ENCODE peak calls at places on chromosomes 6 and 20, in five cellular contexts. One of them, this sample, is unnamed.

GRCh38 chr6:161918154-161918553 is 644.3 kb upstream of the AGPAT4 start:
- DNase-seq in IMR-90: peak
- DNase-seq in spleen: no peak
- DNase-seq in esophagus muscularis mucosa: no peak
- DNase-seq in left lung: no peak
- DNase-seq in this sample: no peak

GRCh38 chr6:154370545-154370944 is 13.9 kb upstream of the IPCEF1 start:
- DNase-seq in IMR-90: peak
- DNase-seq in spleen: no peak
- DNase-seq in esophagus muscularis mucosa: no peak
- DNase-seq in left lung: no peak
- DNase-seq in this sample: no peak

GRCh38 chr6:99563056-99563723 is 5.3 kb downstream of the CCNC start:
- DNase-seq in IMR-90: no peak
- DNase-seq in spleen: no peak
- DNase-seq in esophagus muscularis mucosa: no peak
- DNase-seq in left lung: no peak
- DNase-seq in this sample: no peak

GRCh38 chr6:26215200-26216014 is 128.2 kb downstream of the HFE start:
- DNase-seq in IMR-90: peak
- DNase-seq in spleen: peak
- DNase-seq in esophagus muscularis mucosa: no peak
- DNase-seq in left lung: no peak
- DNase-seq in this sample: no peak

GRCh38 chr6:140052757-140053729 is 678.6 kb upstream of the CITED2 start:
- DNase-seq in IMR-90: peak
- DNase-seq in spleen: no peak
- DNase-seq in esophagus muscularis mucosa: no peak
- DNase-seq in left lung: no peak
- DNase-seq in this sample: no peak

GRCh38 chr6:67248077-67248476 is 1387.0 kb upstream of the ADGRB3 start:
- DNase-seq in IMR-90: no peak
- DNase-seq in spleen: no peak
- DNase-seq in esophagus muscularis mucosa: no peak
- DNase-seq in left lung: no peak
- DNase-seq in this sample: no peak

GRCh38 chr6:12069891-12070529 is 57.9 kb downstream of the HIVEP1 start:
- DNase-seq in IMR-90: no peak
- DNase-seq in spleen: no peak
- DNase-seq in esophagus muscularis mucosa: no peak
- DNase-seq in left lung: no peak
- DNase-seq in this sample: no peak

GRCh38 chr6:1417718-1418117 is 28.3 kb downstream of the FOXF2 start:
- DNase-seq in IMR-90: no peak
- DNase-seq in spleen: no peak
- DNase-seq in esophagus muscularis mucosa: no peak
- DNase-seq in left lung: no peak
- DNase-seq in this sample: no peak

GRCh38 chr20:12435254-12435653 is 517.6 kb downstream of the BTBD3 start:
- DNase-seq in IMR-90: no peak
- DNase-seq in spleen: no peak
- DNase-seq in esophagus muscularis mucosa: no peak
- DNase-seq in left lung: no peak
- DNase-seq in this sample: no peak

GRCh38 chr6:84768442-84769174 is 4.2 kb upstream of the TBX18 start:
- DNase-seq in IMR-90: no peak
- DNase-seq in spleen: no peak
- DNase-seq in esophagus muscularis mucosa: no peak
- DNase-seq in left lung: no peak
- DNase-seq in this sample: no peak

GRCh38 chr20:22623211-22623610 is 38.8 kb upstream of the FOXA2 start:
- DNase-seq in IMR-90: peak
- DNase-seq in spleen: no peak
- DNase-seq in esophagus muscularis mucosa: peak
- DNase-seq in left lung: no peak
- DNase-seq in this sample: no peak

GRCh38 chr6:20811112-20811746 is 277.0 kb downstream of the CDKAL1 start:
- DNase-seq in IMR-90: peak
- DNase-seq in spleen: no peak
- DNase-seq in esophagus muscularis mucosa: no peak
- DNase-seq in left lung: no peak
- DNase-seq in this sample: no peak

GRCh38 chr20:51639206-51639832 is 96.8 kb upstream of the NFATC2 start:
- DNase-seq in IMR-90: peak
- DNase-seq in spleen: peak
- DNase-seq in esophagus muscularis mucosa: no peak
- DNase-seq in left lung: peak
- DNase-seq in this sample: no peak

GRCh38 chr6:106974337-106974998 is at the start of gene CD24:
- DNase-seq in IMR-90: no peak
- DNase-seq in spleen: peak
- DNase-seq in esophagus muscularis mucosa: no peak
- DNase-seq in left lung: no peak
- DNase-seq in this sample: no peak

GRCh38 chr6:100456881-100457220 is 7.9 kb downstream of the SIM1 start:
- DNase-seq in IMR-90: no peak
- DNase-seq in spleen: no peak
- DNase-seq in esophagus muscularis mucosa: no peak
- DNase-seq in left lung: no peak
- DNase-seq in this sample: no peak

GRCh38 chr6:15522856-15523529 is 139.8 kb downstream of the DTNBP1 start:
- DNase-seq in IMR-90: no peak
- DNase-seq in spleen: peak
- DNase-seq in esophagus muscularis mucosa: no peak
- DNase-seq in left lung: no peak
- DNase-seq in this sample: no peak

GRCh38 chr20:10509411-10509810 is 74.3 kb downstream of the SLX4IP start:
- DNase-seq in IMR-90: no peak
- DNase-seq in spleen: no peak
- DNase-seq in esophagus muscularis mucosa: no peak
- DNase-seq in left lung: no peak
- DNase-seq in this sample: no peak

GRCh38 chr6:77466055-77467028 is 3.1 kb upstream of the HTR1B start:
- DNase-seq in IMR-90: peak
- DNase-seq in spleen: no peak
- DNase-seq in esophagus muscularis mucosa: no peak
- DNase-seq in left lung: peak
- DNase-seq in this sample: no peak

GRCh38 chr20:56826971-56827645 is 198.0 kb downstream of the TFAP2C start:
- DNase-seq in IMR-90: no peak
- DNase-seq in spleen: no peak
- DNase-seq in esophagus muscularis mucosa: no peak
- DNase-seq in left lung: no peak
- DNase-seq in this sample: no peak

GRCh38 chr6:136950436-136950835 is 28.3 kb downstream of the SLC35D3 start:
- DNase-seq in IMR-90: peak
- DNase-seq in spleen: no peak
- DNase-seq in esophagus muscularis mucosa: no peak
- DNase-seq in left lung: no peak
- DNase-seq in this sample: no peak

GRCh38 chr6:137571854-137572253 is 77.7 kb upstream of the OLIG3 start:
- DNase-seq in IMR-90: peak
- DNase-seq in spleen: no peak
- DNase-seq in esophagus muscularis mucosa: no peak
- DNase-seq in left lung: no peak
- DNase-seq in this sample: no peak

GRCh38 chr6:24196198-24196597 is 70.2 kb downstream of the NRSN1 start:
- DNase-seq in IMR-90: no peak
- DNase-seq in spleen: no peak
- DNase-seq in esophagus muscularis mucosa: no peak
- DNase-seq in left lung: no peak
- DNase-seq in this sample: no peak

GRCh38 chr6:140956567-140957306 is 1176.0 kb upstream of the GJE1 start:
- DNase-seq in IMR-90: peak
- DNase-seq in spleen: no peak
- DNase-seq in esophagus muscularis mucosa: no peak
- DNase-seq in left lung: no peak
- DNase-seq in this sample: no peak

GRCh38 chr20:58569211-58570125 is 54.3 kb upstream of the APCDD1L start:
- DNase-seq in IMR-90: no peak
- DNase-seq in spleen: peak
- DNase-seq in esophagus muscularis mucosa: no peak
- DNase-seq in left lung: no peak
- DNase-seq in this sample: no peak

GRCh38 chr6:1711136-1711535 is 101.4 kb downstream of the FOXC1 start:
- DNase-seq in IMR-90: no peak
- DNase-seq in spleen: no peak
- DNase-seq in esophagus muscularis mucosa: no peak
- DNase-seq in left lung: no peak
- DNase-seq in this sample: no peak

GRCh38 chr6:108652375-108652774 is 91.7 kb downstream of the FOXO3 start:
- DNase-seq in IMR-90: no peak
- DNase-seq in spleen: no peak
- DNase-seq in esophagus muscularis mucosa: no peak
- DNase-seq in left lung: no peak
- DNase-seq in this sample: no peak

GRCh38 chr6:85516168-85516567 is 66.3 kb downstream of the NT5E start:
- DNase-seq in IMR-90: peak
- DNase-seq in spleen: no peak
- DNase-seq in esophagus muscularis mucosa: no peak
- DNase-seq in left lung: no peak
- DNase-seq in this sample: no peak

DNA sequence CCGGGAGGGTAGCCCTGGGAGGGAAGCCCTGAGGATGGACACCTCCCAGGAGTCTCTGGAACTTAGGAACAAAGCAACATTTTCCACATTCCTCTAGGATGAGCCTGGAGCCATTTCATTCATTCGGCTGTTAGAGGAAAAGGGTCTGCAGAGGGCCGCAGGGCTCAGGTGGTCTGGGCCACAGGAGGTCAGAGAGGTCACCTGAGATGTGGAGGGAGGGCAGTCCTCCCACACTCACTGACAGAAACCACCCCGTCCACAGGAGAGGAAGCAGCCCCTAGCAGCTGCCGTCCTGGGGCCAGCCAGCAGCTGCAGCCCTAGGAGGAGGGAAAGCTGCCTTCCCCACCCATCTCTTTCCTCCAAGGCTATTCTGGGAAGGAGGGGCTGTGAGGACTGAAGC is 207.0 kb downstream of the CDC5L start:
- DNase-seq in IMR-90: no peak
- DNase-seq in spleen: no peak
- DNase-seq in esophagus muscularis mucosa: no peak
- DNase-seq in left lung: no peak
- DNase-seq in this sample: no peak
- H3K27ac ChIP-seq in IMR-90: no peak
- H3K27ac ChIP-seq in spleen: no peak
- H3K27ac ChIP-seq in esophagus muscularis mucosa: no peak
- H3K27ac ChIP-seq in left lung: no peak
- H3K27ac ChIP-seq in this sample: no peak

GRCh38 chr6:56542367-56543331 is 100.0 kb downstream of the DST start:
- DNase-seq in IMR-90: peak
- DNase-seq in spleen: peak
- DNase-seq in esophagus muscularis mucosa: peak
- DNase-seq in left lung: peak
- DNase-seq in this sample: peak

GRCh38 chr6:56541736-56542366 is 100.8 kb downstream of the DST start:
- DNase-seq in IMR-90: no peak
- DNase-seq in spleen: no peak
- DNase-seq in esophagus muscularis mucosa: no peak
- DNase-seq in left lung: no peak
- DNase-seq in this sample: no peak

GRCh38 chr6:56539503-56540105 is 103.1 kb downstream of the DST start:
- DNase-seq in IMR-90: no peak
- DNase-seq in spleen: no peak
- DNase-seq in esophagus muscularis mucosa: no peak
- DNase-seq in left lung: no peak
- DNase-seq in this sample: no peak

GRCh38 chr6:56540232-56540631 is 102.5 kb downstream of the DST start:
- DNase-seq in IMR-90: no peak
- DNase-seq in spleen: no peak
- DNase-seq in esophagus muscularis mucosa: no peak
- DNase-seq in left lung: no peak
- DNase-seq in this sample: no peak

DNA sequence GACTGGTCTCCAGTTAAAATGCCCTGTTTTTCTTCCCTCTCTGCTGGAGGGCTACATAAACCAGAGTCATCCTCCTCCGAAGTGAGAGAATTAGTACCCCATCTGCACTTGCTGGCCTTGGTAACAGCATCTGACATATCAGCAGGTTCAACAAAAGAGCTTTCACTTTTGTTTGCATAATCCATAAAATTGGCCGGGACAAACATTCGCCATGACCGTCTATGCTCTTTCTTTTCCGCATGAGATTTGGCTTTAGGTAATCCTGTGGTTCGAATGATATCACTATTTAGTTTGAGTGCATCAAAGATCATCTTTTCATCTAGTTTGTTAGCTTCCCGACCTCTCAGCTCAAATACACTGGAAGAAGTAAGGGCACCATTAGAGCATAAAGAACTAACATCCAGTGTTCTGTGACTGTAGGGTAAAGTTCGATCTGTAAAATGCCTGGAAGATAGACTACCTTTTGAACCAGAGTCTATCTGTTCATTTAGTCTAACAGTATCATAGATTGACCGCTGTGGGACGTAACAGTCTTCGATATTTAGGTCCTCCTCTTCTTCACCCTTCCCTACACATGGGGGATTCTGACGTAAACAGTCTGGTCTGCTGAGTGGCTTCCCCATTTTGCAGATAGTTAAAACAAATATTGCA is 101.6 kb downstream of the DST start:
- DNase-seq in IMR-90: peak
- DNase-seq in spleen: no peak
- DNase-seq in esophagus muscularis mucosa: no peak
- DNase-seq in left lung: no peak
- DNase-seq in this sample: no peak
- H3K27ac ChIP-seq in IMR-90: peak
- H3K27ac ChIP-seq in spleen: peak
- H3K27ac ChIP-seq in esophagus muscularis mucosa: peak
- H3K27ac ChIP-seq in left lung: peak
- H3K27ac ChIP-seq in this sample: peak

DNA sequence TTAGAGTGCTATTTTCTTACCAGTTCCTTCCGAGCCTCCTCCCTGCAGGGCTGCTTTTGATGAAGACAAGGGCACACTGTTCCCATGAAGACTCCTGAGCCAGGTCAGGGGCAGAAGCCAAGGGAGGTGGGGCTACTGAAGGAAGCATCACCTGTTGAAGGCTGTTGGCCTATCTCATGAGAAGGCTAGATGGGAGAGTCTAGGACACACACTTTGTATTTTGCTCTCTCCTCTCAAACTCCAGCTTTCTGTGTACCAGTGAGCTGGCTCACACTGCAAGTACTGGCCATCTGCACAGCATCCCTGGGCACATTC is 683.2 kb upstream of the ID4 start:
- DNase-seq in IMR-90: no peak
- DNase-seq in spleen: no peak
- DNase-seq in esophagus muscularis mucosa: no peak
- DNase-seq in left lung: no peak
- DNase-seq in this sample: no peak
- H3K27ac ChIP-seq in IMR-90: no peak
- H3K27ac ChIP-seq in spleen: no peak
- H3K27ac ChIP-seq in esophagus muscularis mucosa: peak
- H3K27ac ChIP-seq in left lung: no peak
- H3K27ac ChIP-seq in this sample: no peak

DNA sequence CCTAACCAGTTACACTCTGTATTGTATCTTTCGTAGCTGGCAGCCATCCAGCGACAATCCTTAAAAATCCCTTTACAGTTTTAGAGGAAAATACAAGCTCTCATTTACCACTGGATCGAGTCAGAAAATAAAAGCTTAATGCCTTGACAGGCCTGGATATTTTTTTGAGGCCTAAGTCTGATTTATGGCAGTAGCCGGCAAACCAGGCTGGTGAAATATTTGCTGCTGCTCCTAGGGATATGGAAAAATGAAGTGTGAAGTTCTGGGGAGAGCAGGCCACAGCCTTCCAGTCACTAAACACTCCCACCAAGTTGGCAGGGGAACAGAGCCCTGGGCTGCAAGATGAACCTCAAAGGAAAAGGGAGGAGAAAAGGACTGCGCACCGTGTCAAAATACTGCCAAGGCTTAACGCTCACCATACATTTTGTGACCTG is 213.0 kb upstream of the SUPT3H start:
- DNase-seq in IMR-90: peak
- DNase-seq in spleen: no peak
- DNase-seq in esophagus muscularis mucosa: peak
- DNase-seq in left lung: peak
- DNase-seq in this sample: no peak
- H3K27ac ChIP-seq in IMR-90: no peak
- H3K27ac ChIP-seq in spleen: no peak
- H3K27ac ChIP-seq in esophagus muscularis mucosa: no peak
- H3K27ac ChIP-seq in left lung: no peak
- H3K27ac ChIP-seq in this sample: no peak